ENCODE peak calls at places on chromosomes 16 and 17, in five cellular contexts. P, M, R, H and X are unnamed samples.

GRCh38 chr17:6554336-6554735 is 2.0 kb downstream of the PITPNM3 start:
- DNase-seq in P (no peak), R (no peak), H (no peak), M (no peak), X (no peak)

GRCh38 chr16:75058815-75059214 is 57.8 kb downstream of the LDHD start:
- DNase-seq in R (no peak), H (no peak), M (no peak), P (no peak), X (no peak)

GRCh38 chr16:85690469-85691064 is 1.8 kb upstream of the GINS2 start:
- DNase-seq in P (no peak), R (no peak), H (no peak), M (no peak), X (no peak)

GRCh38 chr17:12995106-12995895 is 22.5 kb downstream of the ELAC2 start:
- DNase-seq in P (no peak), M (no peak), R (no peak), H (no peak), X (no peak)

GRCh38 chr17:17526369-17526768 is 30.2 kb upstream of the RASD1 start:
- DNase-seq in R (no peak), P (no peak), M (no peak), H (no peak), X (no peak)

GRCh38 chr16:18834873-18835272 is 33.5 kb upstream of the ARL6IP1 start:
- DNase-seq in R (no peak), P (no peak), H (no peak), M (no peak), X (no peak)

GRCh38 chr16:84252214-84252613 is 12.4 kb upstream of the KCNG4 start:
- DNase-seq in R (no peak), P (no peak), M (no peak), H (no peak), X (no peak)

GRCh38 chr17:21379080-21379711 is 3.0 kb downstream of the KCNJ12 start:
- DNase-seq in P (no peak), R (no peak), H (no peak), M (no peak), X (no peak)

GRCh38 chr17:43342601-43342905 is 56.2 kb upstream of the ARL4D start:
- DNase-seq in H (no peak), R (no peak), M (no peak), P (no peak), X (no peak)

GRCh38 chr17:49690256-49690655 is 12.4 kb upstream of the SPOP start:
- DNase-seq in M (no peak), P (no peak), R (no peak), H (no peak), X (no peak)

GRCh38 chr17:258906-259305 is 77.5 kb upstream of the DOC2B start:
- DNase-seq in R (no peak), M (no peak), P (no peak), H (peak), X (no peak)

GRCh38 chr17:45942284-45942683 is 47.9 kb downstream of the MAPT start:
- DNase-seq in H (no peak), R (no peak), M (no peak), P (no peak), X (no peak)